ENCODE peak calls at places on chromosome 1, in five cellular contexts. One of them, this sample, is unnamed.

GRCh38 chr1:204398197-204399125 is 13.2 kb downstream of the PPP1R15B start:
- DNase-seq in endothelial cell: peak
- DNase-seq in NT2/D1: peak
- DNase-seq in CD4-positive, CD25-positive, alpha-beta regulatory T cell: peak
- DNase-seq in mucosa of descending colon: peak
- DNase-seq in this sample: peak

GRCh38 chr1:19877821-19878636 is 4.2 kb upstream of the OTUD3 start:
- DNase-seq in endothelial cell: no peak
- DNase-seq in NT2/D1: no peak
- DNase-seq in CD4-positive, CD25-positive, alpha-beta regulatory T cell: no peak
- DNase-seq in mucosa of descending colon: no peak
- DNase-seq in this sample: no peak

GRCh38 chr1:219269171-219269570 is 95.5 kb downstream of the LYPLAL1 start:
- DNase-seq in endothelial cell: no peak
- DNase-seq in NT2/D1: no peak
- DNase-seq in CD4-positive, CD25-positive, alpha-beta regulatory T cell: no peak
- DNase-seq in mucosa of descending colon: no peak
- DNase-seq in this sample: no peak

GRCh38 chr1:59605761-59606160 is 209.0 kb upstream of the HOOK1 start:
- DNase-seq in endothelial cell: no peak
- DNase-seq in NT2/D1: no peak
- DNase-seq in CD4-positive, CD25-positive, alpha-beta regulatory T cell: no peak
- DNase-seq in mucosa of descending colon: no peak
- DNase-seq in this sample: no peak

GRCh38 chr1:242886137-242886536 is 361.6 kb upstream of the PLD5 start:
- DNase-seq in endothelial cell: no peak
- DNase-seq in NT2/D1: no peak
- DNase-seq in CD4-positive, CD25-positive, alpha-beta regulatory T cell: no peak
- DNase-seq in mucosa of descending colon: peak
- DNase-seq in this sample: no peak

GRCh38 chr1:2107586-2108212 is 57.5 kb downstream of the PRKCZ start:
- DNase-seq in endothelial cell: no peak
- DNase-seq in NT2/D1: no peak
- DNase-seq in CD4-positive, CD25-positive, alpha-beta regulatory T cell: no peak
- DNase-seq in mucosa of descending colon: peak
- DNase-seq in this sample: no peak

GRCh38 chr1:53765656-53766055 is 26.7 kb upstream of the GLIS1 start:
- DNase-seq in endothelial cell: no peak
- DNase-seq in NT2/D1: no peak
- DNase-seq in CD4-positive, CD25-positive, alpha-beta regulatory T cell: peak
- DNase-seq in mucosa of descending colon: no peak
- DNase-seq in this sample: no peak

GRCh38 chr1:169546087-169546995 is 39.9 kb downstream of the F5 start:
- DNase-seq in endothelial cell: peak
- DNase-seq in NT2/D1: peak
- DNase-seq in CD4-positive, CD25-positive, alpha-beta regulatory T cell: peak
- DNase-seq in mucosa of descending colon: no peak
- DNase-seq in this sample: peak

GRCh38 chr1:103372866-103373265 is 152.6 kb upstream of the RNPC3 start:
- DNase-seq in endothelial cell: no peak
- DNase-seq in NT2/D1: no peak
- DNase-seq in CD4-positive, CD25-positive, alpha-beta regulatory T cell: no peak
- DNase-seq in mucosa of descending colon: no peak
- DNase-seq in this sample: no peak

GRCh38 chr1:183887826-183888819 is 83.2 kb downstream of the RGL1 start:
- DNase-seq in endothelial cell: no peak
- DNase-seq in NT2/D1: no peak
- DNase-seq in CD4-positive, CD25-positive, alpha-beta regulatory T cell: peak
- DNase-seq in mucosa of descending colon: no peak
- DNase-seq in this sample: no peak

GRCh38 chr1:221670081-221670480 is 71.8 kb downstream of the DUSP10 start:
- DNase-seq in endothelial cell: no peak
- DNase-seq in NT2/D1: no peak
- DNase-seq in CD4-positive, CD25-positive, alpha-beta regulatory T cell: no peak
- DNase-seq in mucosa of descending colon: no peak
- DNase-seq in this sample: no peak

GRCh38 chr1:239735081-239735480 is 348.7 kb downstream of the CHRM3 start:
- DNase-seq in endothelial cell: no peak
- DNase-seq in NT2/D1: no peak
- DNase-seq in CD4-positive, CD25-positive, alpha-beta regulatory T cell: peak
- DNase-seq in mucosa of descending colon: no peak
- DNase-seq in this sample: no peak

GRCh38 chr1:66058558-66058957 is 265.9 kb downstream of the PDE4B start:
- DNase-seq in endothelial cell: no peak
- DNase-seq in NT2/D1: no peak
- DNase-seq in CD4-positive, CD25-positive, alpha-beta regulatory T cell: no peak
- DNase-seq in mucosa of descending colon: no peak
- DNase-seq in this sample: no peak

GRCh38 chr1:203672354-203672753 is 45.7 kb downstream of the ATP2B4 start:
- DNase-seq in endothelial cell: no peak
- DNase-seq in NT2/D1: no peak
- DNase-seq in CD4-positive, CD25-positive, alpha-beta regulatory T cell: no peak
- DNase-seq in mucosa of descending colon: peak
- DNase-seq in this sample: no peak

GRCh38 chr1:106465666-106466065 is 590.8 kb upstream of the PRMT6 start:
- DNase-seq in endothelial cell: no peak
- DNase-seq in NT2/D1: no peak
- DNase-seq in CD4-positive, CD25-positive, alpha-beta regulatory T cell: no peak
- DNase-seq in mucosa of descending colon: no peak
- DNase-seq in this sample: no peak

GRCh38 chr1:51019811-51020210 is 49.8 kb downstream of the CDKN2C start:
- DNase-seq in endothelial cell: no peak
- DNase-seq in NT2/D1: no peak
- DNase-seq in CD4-positive, CD25-positive, alpha-beta regulatory T cell: no peak
- DNase-seq in mucosa of descending colon: no peak
- DNase-seq in this sample: no peak